ENCODE peak calls at places on chromosomes 16 and 17, in seven cellular contexts. One of them, this sample, is unnamed.

GRCh38 chr17:1839516-1839915 is 9.7 kb downstream of the RPA1 start:
- DNase-seq in activated CD4-positive, alpha-beta T cell treated with anti-CD3 and anti-CD28 coated beads, Interleukin-2, amount 10 ng/mL, durations not matched to agents 7 days and 5 days: no peak
- DNase-seq in KG1: no peak
- DNase-seq in WTC11: no peak
- DNase-seq in vagina: no peak
- DNase-seq in AG08395: no peak
- DNase-seq in RPMI8226: no peak
- DNase-seq in this sample: no peak

GRCh38 chr16:27759947-27760844 is 210.3 kb downstream of the KATNIP start:
- DNase-seq in activated CD4-positive, alpha-beta T cell treated with anti-CD3 and anti-CD28 coated beads, Interleukin-2, amount 10 ng/mL, durations not matched to agents 7 days and 5 days: no peak
- DNase-seq in KG1: peak; percentile 4
- DNase-seq in WTC11: no peak
- DNase-seq in vagina: no peak
- DNase-seq in AG08395: no peak
- DNase-seq in RPMI8226: no peak
- DNase-seq in this sample: no peak

GRCh38 chr16:73433493-73434307 is 385.8 kb upstream of the ZFHX3 start:
- DNase-seq in activated CD4-positive, alpha-beta T cell treated with anti-CD3 and anti-CD28 coated beads, Interleukin-2, amount 10 ng/mL, durations not matched to agents 7 days and 5 days: no peak
- DNase-seq in KG1: no peak
- DNase-seq in WTC11: no peak
- DNase-seq in vagina: no peak
- DNase-seq in AG08395: no peak
- DNase-seq in RPMI8226: no peak
- DNase-seq in this sample: no peak

GRCh38 chr17:7438050-7438614 is 1.2 kb upstream of the FGF11 start:
- DNase-seq in activated CD4-positive, alpha-beta T cell treated with anti-CD3 and anti-CD28 coated beads, Interleukin-2, amount 10 ng/mL, durations not matched to agents 7 days and 5 days: peak; percentile 57
- DNase-seq in KG1: no peak
- DNase-seq in WTC11: peak; percentile 89
- DNase-seq in vagina: no peak
- DNase-seq in AG08395: no peak
- DNase-seq in RPMI8226: no peak
- DNase-seq in this sample: no peak

GRCh38 chr17:37848690-37849616 is 75.3 kb upstream of the TBC1D3K start:
- DNase-seq in activated CD4-positive, alpha-beta T cell treated with anti-CD3 and anti-CD28 coated beads, Interleukin-2, amount 10 ng/mL, durations not matched to agents 7 days and 5 days: peak; percentile 52
- DNase-seq in KG1: no peak
- DNase-seq in WTC11: no peak
- DNase-seq in vagina: no peak
- DNase-seq in AG08395: peak; percentile 81
- DNase-seq in RPMI8226: peak; percentile 31
- DNase-seq in this sample: peak; percentile 84

GRCh38 chr17:56096026-56096807 is 57.1 kb upstream of the ANKFN1 start:
- DNase-seq in activated CD4-positive, alpha-beta T cell treated with anti-CD3 and anti-CD28 coated beads, Interleukin-2, amount 10 ng/mL, durations not matched to agents 7 days and 5 days: no peak
- DNase-seq in KG1: no peak
- DNase-seq in WTC11: no peak
- DNase-seq in vagina: no peak
- DNase-seq in AG08395: no peak
- DNase-seq in RPMI8226: no peak
- DNase-seq in this sample: no peak

GRCh38 chr16:15493416-15494181 is 59.2 kb downstream of the BMERB1 start:
- DNase-seq in activated CD4-positive, alpha-beta T cell treated with anti-CD3 and anti-CD28 coated beads, Interleukin-2, amount 10 ng/mL, durations not matched to agents 7 days and 5 days: no peak
- DNase-seq in KG1: no peak
- DNase-seq in WTC11: no peak
- DNase-seq in vagina: no peak
- DNase-seq in AG08395: peak; percentile 68
- DNase-seq in RPMI8226: no peak
- DNase-seq in this sample: peak; percentile 28

GRCh38 chr17:57295526-57296023 is 39.3 kb downstream of the MSI2 start:
- DNase-seq in activated CD4-positive, alpha-beta T cell treated with anti-CD3 and anti-CD28 coated beads, Interleukin-2, amount 10 ng/mL, durations not matched to agents 7 days and 5 days: no peak
- DNase-seq in KG1: no peak
- DNase-seq in WTC11: no peak
- DNase-seq in vagina: no peak
- DNase-seq in AG08395: no peak
- DNase-seq in RPMI8226: no peak
- DNase-seq in this sample: no peak

GRCh38 chr17:41645371-41646063 is 21.1 kb upstream of the KRT17 start:
- DNase-seq in activated CD4-positive, alpha-beta T cell treated with anti-CD3 and anti-CD28 coated beads, Interleukin-2, amount 10 ng/mL, durations not matched to agents 7 days and 5 days: no peak
- DNase-seq in KG1: no peak
- DNase-seq in WTC11: no peak
- DNase-seq in vagina: no peak
- DNase-seq in AG08395: peak; percentile 44
- DNase-seq in RPMI8226: no peak
- DNase-seq in this sample: peak; percentile 58

GRCh38 chr16:19959736-19960135 is 75.1 kb upstream of the GPRC5B start:
- DNase-seq in activated CD4-positive, alpha-beta T cell treated with anti-CD3 and anti-CD28 coated beads, Interleukin-2, amount 10 ng/mL, durations not matched to agents 7 days and 5 days: no peak
- DNase-seq in KG1: no peak
- DNase-seq in WTC11: no peak
- DNase-seq in vagina: no peak
- DNase-seq in AG08395: no peak
- DNase-seq in RPMI8226: no peak
- DNase-seq in this sample: no peak

This sample was measured in hepatic stellate cell.